ENCODE peak calls at places on chromosomes 12 and 14, in seven cellular contexts. R is A549, D is HFFc6, N is AG09309, Z is chondrocyte, Y is mucosa of descending colon, F is PC-3. M is an unnamed sample.

GRCh38 chr12:78887008-78887407 is 22.4 kb downstream of the SYT1 start:
- DNase-seq in N (peak), F (peak), D (peak), R (peak), Z (no peak), Y (no peak), M (no peak)

GRCh38 chr14:26841920-26842741 is 244.3 kb upstream of the NOVA1 start:
- DNase-seq in N (peak), Y (no peak), F (peak), D (peak), R (peak), Z (no peak), M (no peak)

GRCh38 chr12:106767954-106768501 is 6.5 kb upstream of the RIC8B start:
- DNase-seq in N (no peak), Z (no peak), R (peak), D (no peak), F (no peak), Y (no peak), M (no peak)

GRCh38 chr12:55019784-55020183 is at the start of gene NEUROD4:
- DNase-seq in D (peak), R (peak), F (peak), Y (peak), N (peak), Z (no peak), M (peak)

GRCh38 chr14:96255501-96256366 is at the start of gene BDKRB1:
- DNase-seq in N (peak), D (peak), R (no peak), Y (no peak), Z (no peak), F (peak), M (no peak)

GRCh38 chr12:8687846-8688601 is 9.8 kb upstream of the RIMKLB start:
- DNase-seq in Y (no peak), F (peak), N (peak), D (peak), R (peak), Z (no peak), M (peak)

GRCh38 chr12:113779774-113780173 is 186.4 kb downstream of the RBM19 start:
- DNase-seq in Z (no peak), F (no peak), R (no peak), Y (no peak), D (no peak), N (no peak), M (no peak)

GRCh38 chr12:5997260-5997659 is 52.2 kb upstream of the ANO2 start:
- DNase-seq in R (no peak), Y (no peak), Z (no peak), F (no peak), D (no peak), N (no peak), M (no peak)

GRCh38 chr12:11654338-11654737 is 4.9 kb downstream of the ETV6 start:
- DNase-seq in R (no peak), Z (no peak), N (no peak), D (no peak), F (no peak), Y (no peak), M (no peak)

GRCh38 chr14:36604757-36605505 is 22.5 kb upstream of the NKX2-8 start:
- DNase-seq in D (peak), Z (no peak), Y (no peak), R (peak), N (peak), F (peak), M (peak)

GRCh38 chr14:36600431-36600830 is 18.0 kb upstream of the NKX2-8 start:
- DNase-seq in D (no peak), Y (no peak), Z (no peak), R (no peak), N (no peak), F (no peak), M (no peak)

DNA sequence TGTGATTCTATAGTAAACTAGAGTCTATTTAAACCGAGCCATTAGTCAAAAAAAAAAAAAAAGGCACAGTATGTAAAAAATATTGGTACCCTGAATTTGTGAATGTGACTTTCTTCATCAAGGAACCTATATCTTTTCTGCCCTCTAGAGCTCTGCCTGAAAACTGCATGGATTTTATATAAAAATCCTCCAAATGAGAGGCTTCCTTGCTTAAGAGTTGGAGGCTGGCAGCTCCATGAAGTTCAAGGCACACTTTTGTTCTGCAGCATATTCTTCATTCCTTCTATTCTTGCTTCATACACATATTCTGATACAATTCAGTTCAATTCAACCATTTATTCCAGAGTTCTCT is 23.1 kb upstream of the NKX2-8 start:
- DNase-seq in Z (no peak), R (no peak), D (no peak), Y (no peak), F (peak), N (no peak), M (no peak)
- TF ChIP-seq CTCF in Z (peak), R (no peak), D (no peak), Y (no peak), F (no peak), N (peak), M (no peak)

DNA sequence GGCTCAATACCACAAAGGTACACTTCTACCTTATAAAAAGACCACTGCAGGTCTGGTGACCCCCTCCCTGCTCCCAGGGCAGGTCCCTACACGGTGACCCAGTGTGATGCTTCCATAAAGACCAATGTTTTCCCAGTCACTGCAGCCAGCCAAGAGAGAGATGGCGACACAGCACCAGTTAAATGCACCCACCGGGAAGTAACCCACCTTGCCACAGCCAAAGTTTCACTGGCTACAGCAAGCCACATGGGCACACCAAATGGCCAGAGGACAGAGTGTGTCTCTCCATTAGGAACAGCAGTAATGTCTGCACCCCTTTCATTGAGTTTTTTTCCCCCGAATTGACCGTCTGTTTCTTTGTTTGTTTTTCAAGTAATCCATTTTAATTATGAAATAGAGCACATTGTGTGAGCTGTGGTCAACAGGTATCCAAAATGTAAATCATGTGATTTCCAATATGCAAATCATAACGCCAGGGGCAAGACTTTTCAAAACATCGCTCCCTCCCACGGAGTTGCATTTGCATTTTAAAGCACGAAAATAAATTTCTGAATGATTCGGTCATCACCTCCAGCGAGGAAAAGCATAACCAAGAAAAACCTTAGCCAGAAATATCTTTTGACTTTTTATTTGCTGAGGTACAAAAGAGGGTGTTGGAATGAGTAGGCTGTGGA is 48.9 kb upstream of the EML1 start:
- DNase-seq in R (no peak), Y (no peak), F (no peak), N (peak), Z (no peak), D (peak), M (no peak)
- TF ChIP-seq CTCF in R (no peak), Y (no peak), F (peak), N (peak), Z (peak), D (no peak), M (no peak)

DNA sequence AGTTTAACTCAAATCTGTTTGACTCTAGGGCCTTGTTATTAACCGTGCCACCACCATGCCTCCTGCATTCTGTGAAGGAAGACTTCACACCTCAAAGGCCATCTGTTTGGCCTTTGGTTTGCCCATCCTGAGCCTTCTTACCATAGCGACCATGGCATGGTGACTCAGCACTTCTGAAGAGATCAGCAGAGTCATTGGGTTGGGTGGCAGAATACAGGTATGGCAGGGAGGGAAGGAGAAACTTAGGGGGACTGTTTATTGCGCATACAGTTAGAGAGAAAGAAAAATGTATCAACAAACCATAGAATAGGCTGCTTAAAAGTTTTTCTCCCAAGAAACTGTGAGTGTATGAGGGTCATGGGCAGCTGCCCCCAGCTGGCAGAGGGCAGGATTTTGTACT is 49.2 kb downstream of the DAD1 start:
- DNase-seq in F (no peak), N (no peak), D (no peak), Z (no peak), Y (no peak), R (no peak), M (no peak)
- TF ChIP-seq CTCF in F (no peak), N (no peak), D (no peak), Z (no peak), Y (no peak), R (no peak), M (no peak)

GRCh38 chr14:21070610-21071224 is 613 bp downstream of the ARHGEF40 start:
- DNase-seq in F (no peak), N (no peak), Y (peak), R (no peak), Z (peak), D (peak), M (peak)

GRCh38 chr14:21072781-21073339 is 2.8 kb downstream of the ARHGEF40 start:
- DNase-seq in Y (peak), Z (no peak), N (no peak), R (no peak), F (no peak), D (no peak), M (no peak)

GRCh38 chr14:21071225-21072041 is 1.3 kb downstream of the ARHGEF40 start:
- DNase-seq in Y (peak), D (peak), F (peak), Z (peak), N (peak), R (peak), M (peak)

GRCh38 chr14:21073921-21074320 is 3.8 kb downstream of the ARHGEF40 start:
- DNase-seq in Y (no peak), R (no peak), Z (no peak), D (no peak), F (no peak), N (no peak), M (no peak)

GRCh38 chr14:21072102-21072501 is 2.0 kb downstream of the ARHGEF40 start:
- DNase-seq in Z (no peak), N (no peak), Y (no peak), F (no peak), D (peak), R (no peak), M (no peak)
- TF ChIP-seq CTCF in Z (peak), N (no peak), Y (no peak), F (no peak), D (peak), R (no peak), M (no peak)

DNA sequence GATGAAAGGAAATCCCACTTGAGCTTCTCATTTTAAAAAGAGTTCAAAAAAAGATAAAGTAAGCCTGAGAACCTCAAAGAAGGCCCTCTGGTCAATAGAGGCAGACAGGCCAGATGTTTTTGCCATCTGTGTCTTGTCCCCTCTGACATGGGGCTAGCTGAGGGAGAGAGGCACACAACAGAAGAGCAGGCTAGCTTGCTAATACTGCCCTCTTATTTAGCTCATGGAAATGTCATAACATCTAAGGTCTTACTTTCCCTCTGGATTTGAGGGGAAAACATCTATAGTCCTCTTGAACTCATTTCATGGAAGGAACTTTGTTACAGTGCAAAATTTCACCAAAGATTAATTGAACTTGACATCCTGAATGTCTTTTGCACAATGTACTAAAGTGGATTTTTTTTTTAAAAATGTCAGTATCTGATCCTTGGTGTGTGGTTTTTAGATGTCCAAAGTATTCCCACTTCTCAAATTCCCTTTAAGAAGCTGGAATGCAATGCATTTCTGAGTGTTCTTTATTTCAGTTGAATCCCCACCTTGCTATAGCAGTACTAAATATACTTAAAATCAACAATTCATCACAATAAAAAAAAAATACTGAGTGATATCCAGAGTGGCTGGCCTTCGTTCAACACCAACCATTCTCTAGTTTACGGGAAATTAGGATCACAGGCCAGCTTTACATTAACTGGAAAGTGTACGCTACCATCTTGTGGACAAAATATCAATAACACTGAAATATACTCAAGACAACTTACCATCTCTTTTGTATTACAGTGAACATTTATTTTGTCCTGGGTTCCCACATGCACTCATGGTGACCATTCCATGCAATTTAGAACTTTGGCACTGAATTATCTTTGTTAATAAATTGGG is 176.6 kb downstream of the PAH start:
- DNase-seq in Z (no peak), N (peak), Y (no peak), F (peak), R (peak), D (peak), M (peak)
- TF ChIP-seq CTCF in Z (peak), N (peak), Y (no peak), F (peak), R (peak), D (peak), M (peak)

DNA sequence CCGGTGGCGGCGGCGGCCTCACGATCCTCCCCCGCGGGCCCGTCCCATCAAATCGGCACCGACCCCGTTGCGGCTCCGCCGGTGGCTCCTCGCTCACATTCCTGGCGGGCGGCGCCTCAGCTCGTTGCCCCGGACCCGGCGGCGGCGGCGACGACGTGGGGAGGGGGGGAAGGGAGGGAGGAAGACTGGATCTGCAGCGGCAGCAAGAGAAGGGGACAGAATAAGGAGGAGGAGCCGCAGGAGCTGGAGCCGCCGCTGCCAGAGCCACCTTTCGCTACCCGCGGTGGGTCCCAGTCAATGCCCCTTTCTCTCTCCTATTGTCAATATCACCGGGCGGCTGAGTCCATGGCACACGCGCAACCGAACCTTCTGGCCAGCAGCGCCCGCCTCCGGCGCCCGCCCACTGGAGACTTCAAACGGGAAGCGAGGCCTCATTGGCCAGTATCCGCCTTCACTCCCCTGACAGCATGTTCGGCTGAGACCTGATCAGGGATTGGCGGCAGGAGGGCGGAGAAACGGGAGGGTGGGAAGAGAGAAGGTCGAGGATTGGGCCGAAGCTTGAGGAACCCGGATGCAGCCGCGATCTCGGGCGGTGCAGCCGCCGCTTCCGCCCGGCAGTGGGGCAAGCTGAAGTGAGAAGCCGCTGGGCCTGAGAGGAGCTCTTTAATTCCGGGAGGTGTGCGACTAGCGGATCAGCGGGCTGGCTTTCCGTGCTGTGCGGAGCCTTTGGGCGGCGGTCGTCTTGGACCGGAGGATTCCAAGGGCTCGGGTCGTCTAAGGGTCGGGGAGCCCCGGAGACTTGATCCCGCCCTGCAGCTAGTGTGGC is at the start of gene PPP2R5E:
- DNase-seq in R (peak), Z (peak), N (peak), Y (peak), D (peak), F (peak), M (peak)
- TF ChIP-seq CTCF in R (no peak), Z (no peak), N (no peak), Y (no peak), D (no peak), F (no peak), M (no peak)

DNA sequence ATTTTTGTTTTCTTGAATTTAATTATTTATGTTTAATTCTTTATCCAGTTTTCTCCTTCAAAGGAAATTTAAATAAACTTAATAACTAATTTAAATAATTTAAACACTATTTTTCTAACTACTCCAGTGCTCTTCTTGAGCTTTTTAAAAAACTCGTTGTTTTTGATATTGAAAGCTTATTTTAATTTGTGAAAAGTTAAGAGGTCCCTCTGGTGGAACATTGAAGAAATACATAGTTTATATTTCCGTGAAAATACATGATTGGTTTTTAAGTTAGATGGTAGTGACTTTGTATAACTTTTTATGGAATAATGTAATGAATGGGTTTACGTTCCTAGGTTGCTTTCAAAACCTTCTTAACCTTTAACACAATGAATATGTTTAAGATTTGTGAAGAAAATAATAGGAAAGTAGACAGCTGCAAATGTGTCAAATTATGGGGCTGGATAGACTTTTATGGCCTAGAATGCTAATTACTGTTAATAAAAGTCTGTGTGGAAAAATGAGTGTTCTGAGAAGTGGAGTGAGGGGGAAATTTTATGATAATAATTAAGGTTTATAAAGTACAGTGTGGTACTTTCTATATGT is 45.9 kb upstream of the MSRB3 start:
- DNase-seq in R (peak), Y (no peak), Z (no peak), F (peak), N (no peak), D (peak), M (no peak)
- TF ChIP-seq CTCF in R (peak), Y (no peak), Z (peak), F (peak), N (no peak), D (peak), M (peak)

DNA sequence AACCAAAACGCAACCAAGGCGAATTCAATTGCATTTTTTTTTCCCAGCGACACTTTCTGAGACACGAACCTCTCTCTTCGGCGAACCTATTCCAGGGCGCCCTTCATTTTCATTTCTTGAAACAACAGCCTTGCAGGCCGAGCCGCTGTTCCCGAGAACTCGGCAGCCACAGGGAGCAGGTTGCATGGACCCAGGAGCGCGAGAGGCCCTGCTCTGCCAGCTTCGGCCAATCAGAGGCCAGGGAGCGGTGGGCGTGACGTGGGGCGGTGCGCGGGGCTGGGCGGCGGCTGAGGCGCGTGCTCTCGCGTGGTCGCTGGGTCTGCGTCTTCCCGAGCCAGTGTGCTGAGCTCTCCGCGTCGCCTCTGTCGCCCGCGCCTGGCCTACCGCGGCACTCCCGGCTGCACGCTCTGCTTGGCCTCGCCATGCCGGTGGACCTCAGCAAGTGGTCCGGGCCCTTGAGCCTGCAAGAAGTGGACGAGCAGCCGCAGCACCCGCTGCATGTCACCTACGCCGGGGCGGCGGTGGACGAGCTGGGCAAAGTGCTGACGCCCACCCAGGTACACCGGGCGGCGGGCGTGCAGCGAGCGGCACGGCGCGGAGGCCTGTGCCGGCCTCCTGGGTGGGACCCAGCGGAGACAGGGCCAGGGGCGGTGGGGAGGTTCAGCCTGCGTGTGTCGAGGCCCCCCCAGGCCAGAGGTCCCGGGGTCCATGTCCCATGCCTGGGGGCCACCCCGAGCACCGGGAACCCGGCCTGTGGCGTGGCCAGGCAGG is at the start of gene PEBP1:
- DNase-seq in N (peak), D (peak), F (peak), R (peak), Z (peak), Y (peak), M (peak)
- TF ChIP-seq CTCF in N (no peak), D (no peak), F (no peak), R (no peak), Z (peak), Y (no peak), M (no peak)